ENCODE peak calls at places on chromosomes 2 and 18, in ten cellular contexts. One of them, this sample, is unnamed.

GRCh38 chr2:38517284-38517683 is 85.4 kb downstream of the HNRNPLL start:
- DNase-seq in iPS DF 6.9: no peak
- DNase-seq in HuH-7.5: no peak
- DNase-seq in AML-193: no peak
- DNase-seq in A549: no peak
- DNase-seq in hippocampal formation: no peak
- DNase-seq in stimulated activated naive CD8-positive, alpha-beta T cell treated with anti-CD3 and anti-CD28 coated beads, Interleukin-15, amount 100 ng/mL, for 72 hours: no peak
- DNase-seq in germinal center: no peak
- DNase-seq in Right ventricle myocardium inferior: no peak
- DNase-seq in activated effector memory CD4-positive, alpha-beta T cell treated with Interleukin-2 at 50 U/mL for 16 hours: no peak
- DNase-seq in this sample: no peak

GRCh38 chr2:124804014-124804940 is 779.2 kb downstream of the CNTNAP5 start:
- DNase-seq in HuH-7.5: no peak
- DNase-seq in iPS DF 6.9: peak; percentile 58
- DNase-seq in stimulated activated naive CD8-positive, alpha-beta T cell treated with anti-CD3 and anti-CD28 coated beads, Interleukin-15, amount 100 ng/mL, for 72 hours: peak; percentile 8
- DNase-seq in A549: peak; percentile 40
- DNase-seq in AML-193: peak; percentile 48
- DNase-seq in hippocampal formation: peak; percentile 7
- DNase-seq in germinal center: peak; percentile 6
- DNase-seq in Right ventricle myocardium inferior: no peak
- DNase-seq in activated effector memory CD4-positive, alpha-beta T cell treated with Interleukin-2 at 50 U/mL for 16 hours: no peak
- DNase-seq in this sample: peak; percentile 40

GRCh38 chr2:211437396-211437795 is 881.0 kb downstream of the CPS1 start:
- DNase-seq in A549: no peak
- DNase-seq in germinal center: no peak
- DNase-seq in HuH-7.5: no peak
- DNase-seq in AML-193: no peak
- DNase-seq in Right ventricle myocardium inferior: no peak
- DNase-seq in activated effector memory CD4-positive, alpha-beta T cell treated with Interleukin-2 at 50 U/mL for 16 hours: no peak
- DNase-seq in iPS DF 6.9: no peak
- DNase-seq in hippocampal formation: no peak
- DNase-seq in stimulated activated naive CD8-positive, alpha-beta T cell treated with anti-CD3 and anti-CD28 coated beads, Interleukin-15, amount 100 ng/mL, for 72 hours: no peak
- DNase-seq in this sample: no peak

GRCh38 chr2:135819211-135819610 is 17.8 kb downstream of the LCT start:
- DNase-seq in germinal center: no peak
- DNase-seq in activated effector memory CD4-positive, alpha-beta T cell treated with Interleukin-2 at 50 U/mL for 16 hours: no peak
- DNase-seq in AML-193: peak; percentile 3
- DNase-seq in stimulated activated naive CD8-positive, alpha-beta T cell treated with anti-CD3 and anti-CD28 coated beads, Interleukin-15, amount 100 ng/mL, for 72 hours: peak; percentile 50
- DNase-seq in iPS DF 6.9: peak; percentile 33
- DNase-seq in HuH-7.5: peak; percentile 23
- DNase-seq in hippocampal formation: no peak
- DNase-seq in Right ventricle myocardium inferior: no peak
- DNase-seq in A549: peak; percentile 47
- DNase-seq in this sample: peak; percentile 53

GRCh38 chr2:70258532-70258875 is 567 bp downstream of the PCYOX1 start:
- DNase-seq in Right ventricle myocardium inferior: peak; percentile 90
- DNase-seq in iPS DF 6.9: no peak
- DNase-seq in activated effector memory CD4-positive, alpha-beta T cell treated with Interleukin-2 at 50 U/mL for 16 hours: no peak
- DNase-seq in stimulated activated naive CD8-positive, alpha-beta T cell treated with anti-CD3 and anti-CD28 coated beads, Interleukin-15, amount 100 ng/mL, for 72 hours: no peak
- DNase-seq in HuH-7.5: peak; percentile 51
- DNase-seq in A549: peak; percentile 34
- DNase-seq in AML-193: no peak
- DNase-seq in germinal center: no peak
- DNase-seq in hippocampal formation: no peak
- DNase-seq in this sample: peak; percentile 22

GRCh38 chr2:85799215-85799956 is 45.6 kb downstream of the ATOH8 start:
- DNase-seq in iPS DF 6.9: no peak
- DNase-seq in Right ventricle myocardium inferior: no peak
- DNase-seq in HuH-7.5: no peak
- DNase-seq in stimulated activated naive CD8-positive, alpha-beta T cell treated with anti-CD3 and anti-CD28 coated beads, Interleukin-15, amount 100 ng/mL, for 72 hours: no peak
- DNase-seq in activated effector memory CD4-positive, alpha-beta T cell treated with Interleukin-2 at 50 U/mL for 16 hours: no peak
- DNase-seq in hippocampal formation: no peak
- DNase-seq in germinal center: no peak
- DNase-seq in A549: peak; percentile 59
- DNase-seq in AML-193: no peak
- DNase-seq in this sample: no peak

GRCh38 chr18:13672657-13673056 is 53.7 kb downstream of the FAM210A start:
- DNase-seq in activated effector memory CD4-positive, alpha-beta T cell treated with Interleukin-2 at 50 U/mL for 16 hours: no peak
- DNase-seq in A549: no peak
- DNase-seq in Right ventricle myocardium inferior: no peak
- DNase-seq in stimulated activated naive CD8-positive, alpha-beta T cell treated with anti-CD3 and anti-CD28 coated beads, Interleukin-15, amount 100 ng/mL, for 72 hours: no peak
- DNase-seq in hippocampal formation: no peak
- DNase-seq in HuH-7.5: no peak
- DNase-seq in iPS DF 6.9: no peak
- DNase-seq in germinal center: no peak
- DNase-seq in AML-193: peak; percentile 13
- DNase-seq in this sample: no peak

GRCh38 chr2:9897331-9897737 is 54.1 kb downstream of the TAF1B start:
- DNase-seq in iPS DF 6.9: no peak
- DNase-seq in germinal center: no peak
- DNase-seq in AML-193: peak; percentile 10
- DNase-seq in HuH-7.5: no peak
- DNase-seq in stimulated activated naive CD8-positive, alpha-beta T cell treated with anti-CD3 and anti-CD28 coated beads, Interleukin-15, amount 100 ng/mL, for 72 hours: peak; percentile 81
- DNase-seq in hippocampal formation: no peak
- DNase-seq in Right ventricle myocardium inferior: peak; percentile 63
- DNase-seq in A549: peak; percentile 46
- DNase-seq in activated effector memory CD4-positive, alpha-beta T cell treated with Interleukin-2 at 50 U/mL for 16 hours: no peak
- DNase-seq in this sample: no peak

GRCh38 chr2:239679755-239680154 is 278.9 kb upstream of the HDAC4 start:
- DNase-seq in Right ventricle myocardium inferior: no peak
- DNase-seq in hippocampal formation: no peak
- DNase-seq in iPS DF 6.9: no peak
- DNase-seq in A549: no peak
- DNase-seq in germinal center: no peak
- DNase-seq in HuH-7.5: no peak
- DNase-seq in AML-193: no peak
- DNase-seq in activated effector memory CD4-positive, alpha-beta T cell treated with Interleukin-2 at 50 U/mL for 16 hours: no peak
- DNase-seq in stimulated activated naive CD8-positive, alpha-beta T cell treated with anti-CD3 and anti-CD28 coated beads, Interleukin-15, amount 100 ng/mL, for 72 hours: no peak
- DNase-seq in this sample: no peak

GRCh38 chr2:63131196-63131595 is 80.6 kb downstream of the OTX1 start:
- DNase-seq in HuH-7.5: no peak
- DNase-seq in stimulated activated naive CD8-positive, alpha-beta T cell treated with anti-CD3 and anti-CD28 coated beads, Interleukin-15, amount 100 ng/mL, for 72 hours: no peak
- DNase-seq in Right ventricle myocardium inferior: no peak
- DNase-seq in hippocampal formation: no peak
- DNase-seq in iPS DF 6.9: no peak
- DNase-seq in AML-193: no peak
- DNase-seq in A549: no peak
- DNase-seq in activated effector memory CD4-positive, alpha-beta T cell treated with Interleukin-2 at 50 U/mL for 16 hours: no peak
- DNase-seq in germinal center: no peak
- DNase-seq in this sample: no peak

GRCh38 chr2:127594116-127594591 is 51.8 kb upstream of the GPR17 start:
- DNase-seq in hippocampal formation: no peak
- DNase-seq in AML-193: no peak
- DNase-seq in stimulated activated naive CD8-positive, alpha-beta T cell treated with anti-CD3 and anti-CD28 coated beads, Interleukin-15, amount 100 ng/mL, for 72 hours: no peak
- DNase-seq in Right ventricle myocardium inferior: no peak
- DNase-seq in activated effector memory CD4-positive, alpha-beta T cell treated with Interleukin-2 at 50 U/mL for 16 hours: no peak
- DNase-seq in germinal center: no peak
- DNase-seq in HuH-7.5: no peak
- DNase-seq in iPS DF 6.9: no peak
- DNase-seq in A549: no peak
- DNase-seq in this sample: no peak

GRCh38 chr2:179125404-179125803 is 75.5 kb upstream of the CCDC141 start:
- DNase-seq in HuH-7.5: no peak
- DNase-seq in germinal center: no peak
- DNase-seq in AML-193: no peak
- DNase-seq in hippocampal formation: no peak
- DNase-seq in activated effector memory CD4-positive, alpha-beta T cell treated with Interleukin-2 at 50 U/mL for 16 hours: no peak
- DNase-seq in Right ventricle myocardium inferior: no peak
- DNase-seq in A549: no peak
- DNase-seq in iPS DF 6.9: no peak
- DNase-seq in stimulated activated naive CD8-positive, alpha-beta T cell treated with anti-CD3 and anti-CD28 coated beads, Interleukin-15, amount 100 ng/mL, for 72 hours: no peak
- DNase-seq in this sample: no peak

GRCh38 chr18:67463829-67464228 is 52.7 kb downstream of the DSEL start:
- DNase-seq in activated effector memory CD4-positive, alpha-beta T cell treated with Interleukin-2 at 50 U/mL for 16 hours: no peak
- DNase-seq in HuH-7.5: no peak
- DNase-seq in A549: peak; percentile 3
- DNase-seq in AML-193: peak; percentile 30
- DNase-seq in hippocampal formation: no peak
- DNase-seq in stimulated activated naive CD8-positive, alpha-beta T cell treated with anti-CD3 and anti-CD28 coated beads, Interleukin-15, amount 100 ng/mL, for 72 hours: no peak
- DNase-seq in iPS DF 6.9: no peak
- DNase-seq in Right ventricle myocardium inferior: no peak
- DNase-seq in germinal center: no peak
- DNase-seq in this sample: peak; percentile 3

GRCh38 chr2:149552226-149552625 is 35.3 kb downstream of the MMADHC start:
- DNase-seq in activated effector memory CD4-positive, alpha-beta T cell treated with Interleukin-2 at 50 U/mL for 16 hours: no peak
- DNase-seq in A549: no peak
- DNase-seq in iPS DF 6.9: no peak
- DNase-seq in AML-193: no peak
- DNase-seq in stimulated activated naive CD8-positive, alpha-beta T cell treated with anti-CD3 and anti-CD28 coated beads, Interleukin-15, amount 100 ng/mL, for 72 hours: no peak
- DNase-seq in Right ventricle myocardium inferior: no peak
- DNase-seq in germinal center: no peak
- DNase-seq in HuH-7.5: no peak
- DNase-seq in hippocampal formation: no peak
- DNase-seq in this sample: no peak

GRCh38 chr18:42883177-42883576 is 232.3 kb downstream of the RIT2 start:
- DNase-seq in iPS DF 6.9: no peak
- DNase-seq in HuH-7.5: no peak
- DNase-seq in activated effector memory CD4-positive, alpha-beta T cell treated with Interleukin-2 at 50 U/mL for 16 hours: no peak
- DNase-seq in germinal center: no peak
- DNase-seq in stimulated activated naive CD8-positive, alpha-beta T cell treated with anti-CD3 and anti-CD28 coated beads, Interleukin-15, amount 100 ng/mL, for 72 hours: no peak
- DNase-seq in Right ventricle myocardium inferior: no peak
- DNase-seq in A549: no peak
- DNase-seq in AML-193: no peak
- DNase-seq in hippocampal formation: no peak
- DNase-seq in this sample: no peak

GRCh38 chr2:182426082-182426914 is 538 bp downstream of the PDE1A start:
- DNase-seq in A549: no peak
- DNase-seq in HuH-7.5: no peak
- DNase-seq in germinal center: no peak
- DNase-seq in stimulated activated naive CD8-positive, alpha-beta T cell treated with anti-CD3 and anti-CD28 coated beads, Interleukin-15, amount 100 ng/mL, for 72 hours: no peak
- DNase-seq in Right ventricle myocardium inferior: no peak
- DNase-seq in iPS DF 6.9: no peak
- DNase-seq in AML-193: no peak
- DNase-seq in hippocampal formation: no peak
- DNase-seq in activated effector memory CD4-positive, alpha-beta T cell treated with Interleukin-2 at 50 U/mL for 16 hours: no peak
- DNase-seq in this sample: peak; percentile 8

GRCh38 chr2:223101340-223102039 is 49.5 kb downstream of the KCNE4 start:
- DNase-seq in HuH-7.5: no peak
- DNase-seq in iPS DF 6.9: peak; percentile 84
- DNase-seq in Right ventricle myocardium inferior: no peak
- DNase-seq in hippocampal formation: no peak
- DNase-seq in stimulated activated naive CD8-positive, alpha-beta T cell treated with anti-CD3 and anti-CD28 coated beads, Interleukin-15, amount 100 ng/mL, for 72 hours: no peak
- DNase-seq in AML-193: peak; percentile 15
- DNase-seq in activated effector memory CD4-positive, alpha-beta T cell treated with Interleukin-2 at 50 U/mL for 16 hours: no peak
- DNase-seq in A549: peak; percentile 63
- DNase-seq in germinal center: no peak
- DNase-seq in this sample: peak; percentile 52

GRCh38 chr2:150480971-150481830 is 6.3 kb downstream of the RND3 start:
- DNase-seq in hippocampal formation: no peak
- DNase-seq in iPS DF 6.9: no peak
- DNase-seq in A549: no peak
- DNase-seq in germinal center: no peak
- DNase-seq in AML-193: no peak
- DNase-seq in HuH-7.5: no peak
- DNase-seq in stimulated activated naive CD8-positive, alpha-beta T cell treated with anti-CD3 and anti-CD28 coated beads, Interleukin-15, amount 100 ng/mL, for 72 hours: no peak
- DNase-seq in activated effector memory CD4-positive, alpha-beta T cell treated with Interleukin-2 at 50 U/mL for 16 hours: no peak
- DNase-seq in Right ventricle myocardium inferior: no peak
- DNase-seq in this sample: no peak

GRCh38 chr2:68757081-68757480 is 22.5 kb downstream of the ARHGAP25 start:
- DNase-seq in A549: no peak
- DNase-seq in stimulated activated naive CD8-positive, alpha-beta T cell treated with anti-CD3 and anti-CD28 coated beads, Interleukin-15, amount 100 ng/mL, for 72 hours: no peak
- DNase-seq in HuH-7.5: no peak
- DNase-seq in germinal center: no peak
- DNase-seq in iPS DF 6.9: no peak
- DNase-seq in AML-193: no peak
- DNase-seq in activated effector memory CD4-positive, alpha-beta T cell treated with Interleukin-2 at 50 U/mL for 16 hours: no peak
- DNase-seq in hippocampal formation: no peak
- DNase-seq in Right ventricle myocardium inferior: no peak
- DNase-seq in this sample: no peak

GRCh38 chr2:214185546-214185945 is 225.3 kb upstream of the VWC2L start:
- DNase-seq in AML-193: no peak
- DNase-seq in hippocampal formation: no peak
- DNase-seq in stimulated activated naive CD8-positive, alpha-beta T cell treated with anti-CD3 and anti-CD28 coated beads, Interleukin-15, amount 100 ng/mL, for 72 hours: no peak
- DNase-seq in iPS DF 6.9: no peak
- DNase-seq in germinal center: no peak
- DNase-seq in A549: no peak
- DNase-seq in HuH-7.5: no peak
- DNase-seq in Right ventricle myocardium inferior: no peak
- DNase-seq in activated effector memory CD4-positive, alpha-beta T cell treated with Interleukin-2 at 50 U/mL for 16 hours: no peak
- DNase-seq in this sample: no peak

GRCh38 chr18:57915241-57915640 is 112.1 kb upstream of the ATP8B1 start:
- DNase-seq in germinal center: no peak
- DNase-seq in Right ventricle myocardium inferior: no peak
- DNase-seq in stimulated activated naive CD8-positive, alpha-beta T cell treated with anti-CD3 and anti-CD28 coated beads, Interleukin-15, amount 100 ng/mL, for 72 hours: no peak
- DNase-seq in activated effector memory CD4-positive, alpha-beta T cell treated with Interleukin-2 at 50 U/mL for 16 hours: no peak
- DNase-seq in hippocampal formation: peak; percentile 38
- DNase-seq in A549: no peak
- DNase-seq in iPS DF 6.9: no peak
- DNase-seq in AML-193: no peak
- DNase-seq in HuH-7.5: no peak
- DNase-seq in this sample: no peak

GRCh38 chr2:20015482-20016083 is 3.1 kb upstream of the MATN3 start:
- DNase-seq in HuH-7.5: peak; percentile 58
- DNase-seq in A549: peak; percentile 70
- DNase-seq in activated effector memory CD4-positive, alpha-beta T cell treated with Interleukin-2 at 50 U/mL for 16 hours: no peak
- DNase-seq in Right ventricle myocardium inferior: no peak
- DNase-seq in stimulated activated naive CD8-positive, alpha-beta T cell treated with anti-CD3 and anti-CD28 coated beads, Interleukin-15, amount 100 ng/mL, for 72 hours: no peak
- DNase-seq in iPS DF 6.9: no peak
- DNase-seq in hippocampal formation: peak; percentile 39
- DNase-seq in germinal center: peak; percentile 55
- DNase-seq in AML-193: peak; percentile 26
- DNase-seq in this sample: peak; percentile 51

GRCh38 chr2:128797937-128798336 is 479.3 kb upstream of the HS6ST1 start:
- DNase-seq in iPS DF 6.9: no peak
- DNase-seq in hippocampal formation: no peak
- DNase-seq in germinal center: no peak
- DNase-seq in A549: no peak
- DNase-seq in HuH-7.5: no peak
- DNase-seq in stimulated activated naive CD8-positive, alpha-beta T cell treated with anti-CD3 and anti-CD28 coated beads, Interleukin-15, amount 100 ng/mL, for 72 hours: no peak
- DNase-seq in activated effector memory CD4-positive, alpha-beta T cell treated with Interleukin-2 at 50 U/mL for 16 hours: no peak
- DNase-seq in AML-193: no peak
- DNase-seq in Right ventricle myocardium inferior: no peak
- DNase-seq in this sample: no peak

GRCh38 chr2:73998933-73999332 is 14.2 kb downstream of the TET3 start:
- DNase-seq in AML-193: no peak
- DNase-seq in Right ventricle myocardium inferior: no peak
- DNase-seq in activated effector memory CD4-positive, alpha-beta T cell treated with Interleukin-2 at 50 U/mL for 16 hours: no peak
- DNase-seq in stimulated activated naive CD8-positive, alpha-beta T cell treated with anti-CD3 and anti-CD28 coated beads, Interleukin-15, amount 100 ng/mL, for 72 hours: no peak
- DNase-seq in iPS DF 6.9: no peak
- DNase-seq in hippocampal formation: no peak
- DNase-seq in germinal center: no peak
- DNase-seq in HuH-7.5: no peak
- DNase-seq in A549: no peak
- DNase-seq in this sample: no peak

GRCh38 chr2:197972017-197972416 is 167.6 kb downstream of the PLCL1 start:
- DNase-seq in Right ventricle myocardium inferior: no peak
- DNase-seq in iPS DF 6.9: no peak
- DNase-seq in A549: no peak
- DNase-seq in AML-193: no peak
- DNase-seq in germinal center: no peak
- DNase-seq in stimulated activated naive CD8-positive, alpha-beta T cell treated with anti-CD3 and anti-CD28 coated beads, Interleukin-15, amount 100 ng/mL, for 72 hours: no peak
- DNase-seq in activated effector memory CD4-positive, alpha-beta T cell treated with Interleukin-2 at 50 U/mL for 16 hours: no peak
- DNase-seq in HuH-7.5: no peak
- DNase-seq in hippocampal formation: no peak
- DNase-seq in this sample: no peak

GRCh38 chr2:69762513-69763494 is 20.9 kb downstream of the ANXA4 start:
- DNase-seq in A549: no peak
- DNase-seq in AML-193: no peak
- DNase-seq in germinal center: no peak
- DNase-seq in stimulated activated naive CD8-positive, alpha-beta T cell treated with anti-CD3 and anti-CD28 coated beads, Interleukin-15, amount 100 ng/mL, for 72 hours: no peak
- DNase-seq in iPS DF 6.9: no peak
- DNase-seq in Right ventricle myocardium inferior: no peak
- DNase-seq in HuH-7.5: no peak
- DNase-seq in hippocampal formation: peak; percentile 62
- DNase-seq in activated effector memory CD4-positive, alpha-beta T cell treated with Interleukin-2 at 50 U/mL for 16 hours: no peak
- DNase-seq in this sample: no peak

GRCh38 chr2:67666386-67667053 is 269.4 kb downstream of the ETAA1 start:
- DNase-seq in iPS DF 6.9: no peak
- DNase-seq in HuH-7.5: no peak
- DNase-seq in Right ventricle myocardium inferior: no peak
- DNase-seq in AML-193: no peak
- DNase-seq in A549: no peak
- DNase-seq in hippocampal formation: no peak
- DNase-seq in stimulated activated naive CD8-positive, alpha-beta T cell treated with anti-CD3 and anti-CD28 coated beads, Interleukin-15, amount 100 ng/mL, for 72 hours: no peak
- DNase-seq in activated effector memory CD4-positive, alpha-beta T cell treated with Interleukin-2 at 50 U/mL for 16 hours: no peak
- DNase-seq in germinal center: no peak
- DNase-seq in this sample: no peak

GRCh38 chr2:37323770-37324535 is 680 bp downstream of the PRKD3 start:
- DNase-seq in activated effector memory CD4-positive, alpha-beta T cell treated with Interleukin-2 at 50 U/mL for 16 hours: peak; percentile 30
- DNase-seq in stimulated activated naive CD8-positive, alpha-beta T cell treated with anti-CD3 and anti-CD28 coated beads, Interleukin-15, amount 100 ng/mL, for 72 hours: peak; percentile 49
- DNase-seq in iPS DF 6.9: no peak
- DNase-seq in hippocampal formation: no peak
- DNase-seq in AML-193: no peak
- DNase-seq in A549: peak; percentile 27
- DNase-seq in germinal center: peak; percentile 40
- DNase-seq in HuH-7.5: no peak
- DNase-seq in Right ventricle myocardium inferior: peak; percentile 71
- DNase-seq in this sample: no peak

This sample was measured in HEK293T.